ENCODE peak calls at places on chromosomes 13 and 19, in six cellular contexts. One of them, this sample, is unnamed. For H3K79me2, the result is how much of the 10 kb centered on the place peaks cover.

GRCh38 chr13:74641586-74641985 is 507.4 kb upstream of the KLF12 start:
- DNase-seq in GM23248: peak
- DNase-seq in Karpas-422: no peak
- DNase-seq in fibroblast of lung: peak
- DNase-seq in mammary epithelial cell: peak
- DNase-seq in OCI-LY7: no peak
- DNase-seq in this sample: peak

GRCh38 chr19:873084-874019 is 13.9 kb downstream of the CFD start:
- DNase-seq in Karpas-422: peak
- DNase-seq in fibroblast of lung: peak
- DNase-seq in OCI-LY7: peak
- DNase-seq in mammary epithelial cell: peak
- DNase-seq in GM23248: peak
- DNase-seq in this sample: no peak

GRCh38 chr13:113997845-113998751 is 24.2 kb upstream of the C13orf46 start:
- DNase-seq in GM23248: peak
- DNase-seq in fibroblast of lung: peak
- DNase-seq in mammary epithelial cell: no peak
- DNase-seq in OCI-LY7: no peak
- DNase-seq in Karpas-422: no peak
- DNase-seq in this sample: peak

GRCh38 chr13:94928127-94928526 is 215.8 kb upstream of the SOX21 start:
- DNase-seq in fibroblast of lung: no peak
- DNase-seq in mammary epithelial cell: no peak
- DNase-seq in GM23248: no peak
- DNase-seq in Karpas-422: no peak
- DNase-seq in OCI-LY7: no peak
- DNase-seq in this sample: no peak

GRCh38 chr13:95643471-95643813 is 1.1 kb downstream of the DZIP1 start:
- DNase-seq in Karpas-422: no peak
- DNase-seq in GM23248: peak
- DNase-seq in OCI-LY7: no peak
- DNase-seq in mammary epithelial cell: peak
- DNase-seq in fibroblast of lung: peak
- DNase-seq in this sample: peak

GRCh38 chr13:48975101-48975925 is at the start of gene FNDC3A:
- DNase-seq in fibroblast of lung: peak
- DNase-seq in Karpas-422: no peak
- DNase-seq in GM23248: peak
- DNase-seq in OCI-LY7: peak
- DNase-seq in mammary epithelial cell: peak
- DNase-seq in this sample: peak

GRCh38 chr13:70849267-70849666 is 741.0 kb upstream of the KLHL1 start:
- DNase-seq in fibroblast of lung: no peak
- DNase-seq in Karpas-422: no peak
- DNase-seq in mammary epithelial cell: no peak
- DNase-seq in GM23248: no peak
- DNase-seq in OCI-LY7: no peak
- DNase-seq in this sample: no peak

GRCh38 chr13:21670006-21670882 is 629 bp upstream of the FGF9 start:
- DNase-seq in GM23248: peak
- DNase-seq in mammary epithelial cell: peak
- DNase-seq in fibroblast of lung: peak
- DNase-seq in OCI-LY7: peak
- DNase-seq in Karpas-422: peak
- DNase-seq in this sample: peak

GRCh38 chr19:4345656-4346383 is 2.5 kb downstream of the MPND start:
- DNase-seq in mammary epithelial cell: no peak
- DNase-seq in Karpas-422: no peak
- DNase-seq in OCI-LY7: no peak
- DNase-seq in fibroblast of lung: no peak
- DNase-seq in GM23248: no peak
- DNase-seq in this sample: no peak

GRCh38 chr19:42857544-42857867 is 22.0 kb downstream of the PSG1 start:
- DNase-seq in fibroblast of lung: no peak
- DNase-seq in OCI-LY7: no peak
- DNase-seq in mammary epithelial cell: no peak
- DNase-seq in GM23248: no peak
- DNase-seq in Karpas-422: no peak
- DNase-seq in this sample: peak

GRCh38 chr19:58218899-58219298 is 9.8 kb upstream of the ZNF544 start:
- DNase-seq in fibroblast of lung: peak
- DNase-seq in mammary epithelial cell: no peak
- DNase-seq in GM23248: peak
- DNase-seq in OCI-LY7: peak
- DNase-seq in Karpas-422: peak
- DNase-seq in this sample: peak

GRCh38 chr13:21164631-21165030 is 11.7 kb downstream of the SKA3 start:
- DNase-seq in OCI-LY7: no peak
- DNase-seq in GM23248: peak
- DNase-seq in Karpas-422: no peak
- DNase-seq in mammary epithelial cell: peak
- DNase-seq in fibroblast of lung: peak
- DNase-seq in this sample: no peak

GRCh38 chr19:34588249-34588648 is 88.7 kb downstream of the SCGB2B2 start:
- DNase-seq in Karpas-422: no peak
- DNase-seq in GM23248: no peak
- DNase-seq in OCI-LY7: no peak
- DNase-seq in mammary epithelial cell: peak
- DNase-seq in fibroblast of lung: no peak
- DNase-seq in this sample: no peak

GRCh38 chr19:18049390-18049789 is 37.3 kb downstream of the IL12RB1 start:
- DNase-seq in Karpas-422: no peak
- DNase-seq in mammary epithelial cell: no peak
- DNase-seq in OCI-LY7: no peak
- DNase-seq in GM23248: peak
- DNase-seq in fibroblast of lung: peak
- DNase-seq in this sample: peak

GRCh38 chr13:98014766-98015165 is 61.3 kb downstream of the IPO5 start:
- DNase-seq in mammary epithelial cell: peak
- DNase-seq in Karpas-422: no peak
- DNase-seq in fibroblast of lung: peak
- DNase-seq in GM23248: peak
- DNase-seq in OCI-LY7: no peak
- DNase-seq in this sample: no peak

GRCh38 chr19:32307591-32307990 is 37.8 kb upstream of the ZNF507 start:
- DNase-seq in OCI-LY7: no peak
- DNase-seq in fibroblast of lung: no peak
- DNase-seq in Karpas-422: no peak
- DNase-seq in GM23248: no peak
- DNase-seq in mammary epithelial cell: no peak
- DNase-seq in this sample: no peak

GRCh38 chr13:108586826-108587225 is 42.6 kb upstream of the MYO16 start:
- DNase-seq in Karpas-422: no peak
- DNase-seq in mammary epithelial cell: no peak
- DNase-seq in OCI-LY7: no peak
- DNase-seq in GM23248: no peak
- DNase-seq in fibroblast of lung: no peak
- DNase-seq in this sample: no peak

GRCh38 chr13:32746474-32746873 is 160.2 kb downstream of the PDS5B start:
- DNase-seq in mammary epithelial cell: no peak
- DNase-seq in fibroblast of lung: no peak
- DNase-seq in OCI-LY7: no peak
- DNase-seq in Karpas-422: no peak
- DNase-seq in GM23248: no peak
- DNase-seq in this sample: no peak

GRCh38 chr13:67996101-67996500 is 766.0 kb upstream of the PCDH9 start:
- DNase-seq in fibroblast of lung: no peak
- DNase-seq in OCI-LY7: no peak
- DNase-seq in GM23248: no peak
- DNase-seq in mammary epithelial cell: no peak
- DNase-seq in Karpas-422: no peak
- DNase-seq in this sample: no peak

GRCh38 chr19:34082289-34083077 is 89.8 kb upstream of the LSM14A start:
- DNase-seq in OCI-LY7: no peak
- DNase-seq in Karpas-422: no peak
- DNase-seq in GM23248: peak
- DNase-seq in mammary epithelial cell: no peak
- DNase-seq in fibroblast of lung: no peak
- DNase-seq in this sample: no peak

GRCh38 chr13:113548778-113549621 is 35.6 kb upstream of the TFDP1 start:
- DNase-seq in mammary epithelial cell: no peak
- DNase-seq in Karpas-422: no peak
- DNase-seq in GM23248: no peak
- DNase-seq in OCI-LY7: no peak
- DNase-seq in fibroblast of lung: no peak
- DNase-seq in this sample: peak

GRCh38 chr19:55464039-55464668 is 397 bp downstream of the C19orf85 start:
- DNase-seq in Karpas-422: no peak
- DNase-seq in mammary epithelial cell: no peak
- DNase-seq in fibroblast of lung: no peak
- DNase-seq in OCI-LY7: no peak
- DNase-seq in GM23248: no peak
- DNase-seq in this sample: no peak

GRCh38 chr13:41019027-41019487 is at the start of gene ELF1:
- DNase-seq in Karpas-422: peak
- DNase-seq in GM23248: peak
- DNase-seq in fibroblast of lung: peak
- DNase-seq in mammary epithelial cell: peak
- DNase-seq in OCI-LY7: peak
- DNase-seq in this sample: peak
- H3K4me3 ChIP-seq in Karpas-422: peak
- H3K4me3 ChIP-seq in GM23248: peak
- H3K4me3 ChIP-seq in fibroblast of lung: no peak
- H3K4me3 ChIP-seq in mammary epithelial cell: peak
- H3K4me3 ChIP-seq in OCI-LY7: peak
- H3K4me3 ChIP-seq in this sample: peak

GRCh38 chr19:8601796-8602195 is 8.7 kb downstream of the ADAMTS10 start:
- DNase-seq in GM23248: no peak
- DNase-seq in OCI-LY7: no peak
- DNase-seq in fibroblast of lung: no peak
- DNase-seq in Karpas-422: no peak
- DNase-seq in mammary epithelial cell: no peak
- DNase-seq in this sample: no peak

GRCh38 chr19:8607386-8607785 is 3.1 kb downstream of the ADAMTS10 start:
- DNase-seq in GM23248: peak
- DNase-seq in OCI-LY7: no peak
- DNase-seq in mammary epithelial cell: no peak
- DNase-seq in Karpas-422: no peak
- DNase-seq in fibroblast of lung: peak
- DNase-seq in this sample: peak

GRCh38 chr19:8608858-8609209 is 1.7 kb downstream of the ADAMTS10 start:
- DNase-seq in fibroblast of lung: no peak
- DNase-seq in Karpas-422: no peak
- DNase-seq in mammary epithelial cell: no peak
- DNase-seq in GM23248: no peak
- DNase-seq in OCI-LY7: no peak
- DNase-seq in this sample: peak

GRCh38 chr19:8609210-8610040 is 1.1 kb downstream of the ADAMTS10 start:
- DNase-seq in fibroblast of lung: peak
- DNase-seq in mammary epithelial cell: no peak
- DNase-seq in GM23248: peak
- DNase-seq in OCI-LY7: no peak
- DNase-seq in Karpas-422: no peak
- DNase-seq in this sample: peak

GRCh38 chr19:8605514-8605913 is 5.0 kb downstream of the ADAMTS10 start:
- DNase-seq in mammary epithelial cell: no peak
- DNase-seq in fibroblast of lung: no peak
- DNase-seq in GM23248: no peak
- DNase-seq in Karpas-422: no peak
- DNase-seq in OCI-LY7: no peak
- DNase-seq in this sample: no peak
- H2AFZ ChIP-seq in mammary epithelial cell: no peak
- H2AFZ ChIP-seq in fibroblast of lung: no peak
- H2AFZ ChIP-seq in GM23248: no peak
- H2AFZ ChIP-seq in Karpas-422: no peak
- H2AFZ ChIP-seq in OCI-LY7: no peak
- H2AFZ ChIP-seq in this sample: no peak

GRCh38 chr19:19672816-19673215 is 4.2 kb downstream of the ZNF101 start:
- DNase-seq in Karpas-422: no peak
- DNase-seq in OCI-LY7: no peak
- DNase-seq in GM23248: no peak
- DNase-seq in mammary epithelial cell: no peak
- DNase-seq in fibroblast of lung: no peak
- DNase-seq in this sample: no peak

GRCh38 chr19:19674315-19674714 is 5.7 kb downstream of the ZNF101 start:
- DNase-seq in GM23248: no peak
- DNase-seq in mammary epithelial cell: no peak
- DNase-seq in OCI-LY7: no peak
- DNase-seq in Karpas-422: no peak
- DNase-seq in fibroblast of lung: no peak
- DNase-seq in this sample: no peak

GRCh38 chr19:19668230-19669012 is at the start of gene ZNF101:
- DNase-seq in Karpas-422: peak
- DNase-seq in GM23248: peak
- DNase-seq in fibroblast of lung: peak
- DNase-seq in mammary epithelial cell: peak
- DNase-seq in OCI-LY7: peak
- DNase-seq in this sample: peak

DNA sequence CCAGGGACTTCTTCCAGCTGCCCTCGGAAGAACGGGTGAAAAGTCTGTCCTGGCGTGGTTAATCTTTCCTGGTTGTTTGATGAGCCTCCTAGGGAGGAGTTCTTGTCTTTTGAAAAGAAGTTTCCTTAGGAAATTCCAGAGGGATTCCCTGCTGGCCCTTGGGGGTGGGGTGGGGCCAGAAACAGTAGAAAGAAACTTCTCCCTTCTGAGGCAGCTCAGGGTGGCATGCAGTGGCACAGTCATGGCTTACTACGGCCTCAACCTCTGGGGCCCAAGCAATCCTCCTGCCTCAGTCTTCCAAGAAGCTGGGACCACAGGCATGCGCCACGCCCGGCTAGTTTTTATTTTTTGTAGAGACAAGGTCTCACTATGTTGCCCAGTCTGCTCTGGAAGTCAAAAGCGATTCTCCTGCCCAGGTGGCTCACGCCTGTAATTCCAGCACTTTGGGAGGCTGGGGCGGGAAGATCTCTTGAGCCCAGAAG is 1.5 kb downstream of the ZNF101 start:
- DNase-seq in mammary epithelial cell: no peak
- DNase-seq in Karpas-422: no peak
- DNase-seq in fibroblast of lung: no peak
- DNase-seq in GM23248: peak
- DNase-seq in OCI-LY7: no peak
- DNase-seq in this sample: peak
- H3K79me2 ChIP-seq in mammary epithelial cell: under half
- H3K79me2 ChIP-seq in Karpas-422: under half
- H3K79me2 ChIP-seq in fibroblast of lung: under half
- H3K79me2 ChIP-seq in GM23248: under half
- H3K79me2 ChIP-seq in OCI-LY7: half or more
- H3K79me2 ChIP-seq in this sample: under half

GRCh38 chr19:54388001-54388802 is 23.5 kb upstream of the LAIR1 start:
- DNase-seq in GM23248: peak
- DNase-seq in mammary epithelial cell: no peak
- DNase-seq in Karpas-422: no peak
- DNase-seq in fibroblast of lung: no peak
- DNase-seq in OCI-LY7: peak
- DNase-seq in this sample: peak
- H3K4me3 ChIP-seq in GM23248: peak
- H3K4me3 ChIP-seq in mammary epithelial cell: peak
- H3K4me3 ChIP-seq in Karpas-422: no peak
- H3K4me3 ChIP-seq in fibroblast of lung: peak
- H3K4me3 ChIP-seq in OCI-LY7: peak
- H3K4me3 ChIP-seq in this sample: peak